ENCODE peak calls at places on chromosomes 1 and 21, in six cellular contexts. Y, V, Q, U, W and Z are unnamed samples.

GRCh38 chr1:107153033-107153432 is 12.2 kb downstream of the NTNG1 start:
- DNase-seq in Y (no peak), V (no peak), Q (no peak), U (no peak), W (no peak), Z (no peak)

GRCh38 chr1:37498872-37499617 is 15.5 kb downstream of the MEAF6 start:
- DNase-seq in Y (no peak), V (no peak), Q (no peak), U (no peak), W (peak), Z (no peak)

GRCh38 chr1:55428944-55429931 is 214.1 kb upstream of the USP24 start:
- DNase-seq in Y (peak), V (peak), Q (peak), U (no peak), W (peak), Z (no peak)

GRCh38 chr1:10217748-10218441 is 7.5 kb downstream of the KIF1B start:
- DNase-seq in Y (no peak), V (no peak), Q (no peak), U (no peak), W (no peak), Z (no peak)

GRCh38 chr1:225874431-225874830 is 7.7 kb downstream of the TMEM63A start:
- DNase-seq in Y (no peak), V (no peak), Q (no peak), U (no peak), W (no peak), Z (no peak)

GRCh38 chr1:82392513-82392912 is 591.8 kb downstream of the ADGRL2 start:
- DNase-seq in Y (no peak), V (no peak), Q (no peak), U (no peak), W (no peak), Z (no peak)

GRCh38 chr1:20486457-20487235 is 636 bp upstream of the CAMK2N1 start:
- DNase-seq in Y (no peak), V (peak), Q (peak), U (peak), W (peak), Z (peak)

GRCh38 chr1:230509281-230509977 is 83.3 kb upstream of the PGBD5 start:
- DNase-seq in Y (peak), V (no peak), Q (no peak), U (no peak), W (no peak), Z (no peak)

GRCh38 chr1:98053471-98054366 is 132.9 kb upstream of the DPYD start:
- DNase-seq in Y (no peak), V (no peak), Q (peak), U (peak), W (peak), Z (peak)

GRCh38 chr1:62222321-62222720 is 27.7 kb downstream of the L1TD1 start:
- DNase-seq in Y (no peak), V (no peak), Q (no peak), U (no peak), W (no peak), Z (no peak)

GRCh38 chr1:20284046-20284445 is 6.6 kb upstream of the VWA5B1 start:
- DNase-seq in Y (no peak), V (no peak), Q (no peak), U (no peak), W (no peak), Z (no peak)

GRCh38 chr1:203522237-203522636 is 28.3 kb downstream of the OPTC start:
- DNase-seq in Y (no peak), V (no peak), Q (no peak), U (no peak), W (no peak), Z (no peak)

GRCh38 chr1:175824079-175824478 is 80.7 kb upstream of the TNR start:
- DNase-seq in Y (no peak), V (no peak), Q (no peak), U (no peak), W (no peak), Z (no peak)

GRCh38 chr1:36847186-36847585 is 187.1 kb downstream of the GRIK3 start:
- DNase-seq in Y (no peak), V (no peak), Q (no peak), U (no peak), W (no peak), Z (no peak)

GRCh38 chr1:91622586-91622985 is 121.9 kb downstream of the CDC7 start:
- DNase-seq in Y (no peak), V (no peak), Q (peak), U (peak), W (no peak), Z (peak)

GRCh38 chr21:44657635-44658183 is at the start of gene KRTAP12-3:
- DNase-seq in Y (no peak), V (no peak), Q (no peak), U (no peak), W (no peak), Z (no peak)

DNA sequence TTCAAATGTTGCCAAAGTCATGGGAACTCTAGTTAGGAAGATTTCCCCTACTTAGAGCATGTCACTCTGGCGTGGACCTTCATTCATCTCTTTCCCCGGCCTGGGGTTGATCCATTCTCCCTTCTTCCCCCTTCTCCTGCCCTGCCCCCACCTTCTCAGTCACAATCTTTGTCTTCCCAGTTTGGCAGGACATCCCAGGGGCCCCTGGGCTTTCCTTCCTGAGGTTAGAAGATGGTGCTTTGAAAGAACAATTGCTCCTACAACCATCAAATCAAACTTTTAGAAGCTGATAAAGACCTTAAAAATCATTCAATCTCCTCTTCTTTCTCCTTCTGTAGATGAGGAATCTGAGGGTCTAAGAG is 177.4 kb downstream of the CLIC6 start:
- DNase-seq in Y (no peak), V (no peak), Q (no peak), U (no peak), W (no peak), Z (no peak)
- H3K27ac ChIP-seq in Y (peak), V (peak), Q (no peak), U (peak), W (peak), Z (no peak)

GRCh38 chr1:89005286-89006151 is 13.1 kb upstream of the KYAT3 start:
- DNase-seq in Y (no peak), V (no peak), Q (no peak), U (no peak), W (no peak), Z (no peak)
- H3K27ac ChIP-seq in Y (no peak), V (no peak), Q (no peak), U (peak), W (no peak), Z (peak)

GRCh38 chr1:214515544-214516433 is 35.6 kb downstream of the PTPN14 start:
- DNase-seq in Y (no peak), V (no peak), Q (no peak), U (no peak), W (no peak), Z (no peak)

GRCh38 chr1:214513394-214513793 is 38.0 kb downstream of the PTPN14 start:
- DNase-seq in Y (no peak), V (no peak), Q (no peak), U (no peak), W (no peak), Z (no peak)

GRCh38 chr1:214516434-214517326 is 34.7 kb downstream of the PTPN14 start:
- DNase-seq in Y (no peak), V (no peak), Q (no peak), U (no peak), W (peak), Z (no peak)

GRCh38 chr1:214514819-214515383 is 36.5 kb downstream of the PTPN14 start:
- DNase-seq in Y (no peak), V (no peak), Q (no peak), U (no peak), W (no peak), Z (no peak)

DNA sequence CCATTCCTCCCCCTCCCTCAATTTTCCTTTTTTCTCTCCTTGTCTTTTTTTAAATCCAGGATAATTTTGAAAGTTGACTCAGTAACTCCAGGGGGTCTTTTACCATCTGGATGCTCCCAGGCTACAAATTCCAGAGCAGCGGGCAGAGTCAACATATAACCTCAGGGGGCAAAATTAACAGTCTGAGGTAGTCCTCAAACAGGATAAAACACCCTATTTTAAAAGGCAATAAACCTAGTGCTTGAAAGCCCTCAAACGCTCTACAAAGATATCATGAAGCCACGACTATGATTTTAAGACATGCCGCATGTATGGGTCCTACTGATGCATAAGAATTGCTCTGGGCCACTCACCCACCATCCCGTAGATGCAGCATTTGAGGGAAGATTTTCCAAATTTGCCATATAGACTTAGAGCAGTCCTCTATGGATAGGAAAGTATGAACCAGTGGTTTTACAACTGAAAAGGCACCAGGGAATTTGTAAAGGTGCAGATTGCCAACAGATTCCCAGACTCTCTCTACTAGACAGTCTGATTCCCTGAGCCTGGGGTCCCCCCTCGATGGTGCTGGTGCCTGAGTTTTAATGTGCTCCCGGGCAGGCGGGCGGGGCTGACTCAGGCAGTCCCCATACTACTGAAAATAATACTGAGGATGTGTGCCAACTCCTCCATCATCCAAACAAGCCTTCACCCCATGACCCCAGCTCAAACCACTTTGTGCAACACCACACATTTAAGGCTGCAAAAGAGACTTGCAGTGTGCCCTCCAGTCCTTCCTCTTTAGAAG is 37.2 kb downstream of the PTPN14 start:
- DNase-seq in Y (no peak), V (no peak), Q (no peak), U (no peak), W (no peak), Z (no peak)
- H3K27ac ChIP-seq in Y (peak), V (no peak), Q (no peak), U (no peak), W (no peak), Z (no peak)

GRCh38 chr1:202349263-202349928 is 897 bp downstream of the PPP1R12B start:
- DNase-seq in Y (no peak), V (no peak), Q (no peak), U (no peak), W (no peak), Z (no peak)
- H3K27ac ChIP-seq in Y (peak), V (peak), Q (peak), U (no peak), W (peak), Z (peak)

GRCh38 chr1:151618470-151618869 is 6.6 kb downstream of the SNX27 start:
- DNase-seq in Y (no peak), V (no peak), Q (no peak), U (no peak), W (no peak), Z (no peak)

GRCh38 chr1:151621351-151621750 is 9.5 kb downstream of the SNX27 start:
- DNase-seq in Y (no peak), V (no peak), Q (no peak), U (no peak), W (no peak), Z (no peak)

GRCh38 chr1:151617995-151618394 is 6.1 kb downstream of the SNX27 start:
- DNase-seq in Y (no peak), V (no peak), Q (no peak), U (no peak), W (no peak), Z (no peak)

GRCh38 chr1:151620286-151620685 is 8.4 kb downstream of the SNX27 start:
- DNase-seq in Y (peak), V (no peak), Q (no peak), U (no peak), W (no peak), Z (no peak)

GRCh38 chr1:151619489-151620093 is 7.7 kb downstream of the SNX27 start:
- DNase-seq in Y (peak), V (no peak), Q (no peak), U (no peak), W (no peak), Z (no peak)
- H3K27ac ChIP-seq in Y (peak), V (peak), Q (peak), U (peak), W (peak), Z (no peak)

GRCh38 chr1:228968841-228969606 is 233.7 kb downstream of the RHOU start:
- DNase-seq in Y (no peak), V (no peak), Q (no peak), U (no peak), W (no peak), Z (no peak)

GRCh38 chr1:228963795-228964177 is 228.5 kb downstream of the RHOU start:
- DNase-seq in Y (no peak), V (no peak), Q (peak), U (no peak), W (no peak), Z (no peak)

GRCh38 chr1:228960705-228961104 is 225.4 kb downstream of the RHOU start:
- DNase-seq in Y (no peak), V (no peak), Q (no peak), U (no peak), W (no peak), Z (no peak)

GRCh38 chr1:228958741-228959140 is 223.5 kb downstream of the RHOU start:
- DNase-seq in Y (no peak), V (no peak), Q (no peak), U (no peak), W (no peak), Z (no peak)

GRCh38 chr1:228964178-228964819 is 229.0 kb downstream of the RHOU start:
- DNase-seq in Y (peak), V (no peak), Q (peak), U (no peak), W (no peak), Z (no peak)
- H3K27ac ChIP-seq in Y (peak), V (peak), Q (peak), U (peak), W (no peak), Z (no peak)

GRCh38 chr1:99657213-99658030 is 11.5 kb downstream of the PALMD start:
- DNase-seq in Y (no peak), V (no peak), Q (no peak), U (no peak), W (no peak), Z (no peak)
- H3K27ac ChIP-seq in Y (no peak), V (no peak), Q (peak), U (peak), W (no peak), Z (no peak)

GRCh38 chr1:22796642-22797041 is 86.0 kb downstream of the EPHB2 start:
- DNase-seq in Y (no peak), V (no peak), Q (no peak), U (no peak), W (no peak), Z (no peak)
- H3K27ac ChIP-seq in Y (no peak), V (no peak), Q (no peak), U (no peak), W (no peak), Z (no peak)